ENCODE peak calls at places on chromosomes 12 and 14, in eight cellular contexts. One of them, this sample, is unnamed.

GRCh38 chr12:65327207-65328076 is 49.0 kb downstream of the MSRB3 start:
- DNase-seq in A549: no peak
- DNase-seq in AG09309: peak
- DNase-seq in fibroblast of pulmonary artery: peak
- DNase-seq in cardiac muscle cell: no peak
- DNase-seq in upper lobe of right lung: no peak
- DNase-seq in psoas muscle: no peak
- DNase-seq in transverse colon: no peak
- DNase-seq in this sample: no peak

GRCh38 chr12:131142891-131143637 is 189.4 kb downstream of the ADGRD1 start:
- DNase-seq in transverse colon: no peak
- DNase-seq in AG09309: no peak
- DNase-seq in cardiac muscle cell: no peak
- DNase-seq in A549: peak
- DNase-seq in psoas muscle: no peak
- DNase-seq in upper lobe of right lung: no peak
- DNase-seq in fibroblast of pulmonary artery: no peak
- DNase-seq in this sample: no peak

GRCh38 chr12:46214668-46215429 is 54.0 kb downstream of the SLC38A1 start:
- DNase-seq in A549: no peak
- DNase-seq in fibroblast of pulmonary artery: no peak
- DNase-seq in psoas muscle: no peak
- DNase-seq in transverse colon: peak
- DNase-seq in cardiac muscle cell: no peak
- DNase-seq in upper lobe of right lung: no peak
- DNase-seq in AG09309: no peak
- DNase-seq in this sample: peak

GRCh38 chr14:87994974-87995373 is 2.0 kb upstream of the GALC start:
- DNase-seq in fibroblast of pulmonary artery: no peak
- DNase-seq in A549: no peak
- DNase-seq in transverse colon: no peak
- DNase-seq in psoas muscle: no peak
- DNase-seq in upper lobe of right lung: no peak
- DNase-seq in cardiac muscle cell: no peak
- DNase-seq in AG09309: no peak
- DNase-seq in this sample: no peak

GRCh38 chr12:132173135-132174014 is 29.1 kb downstream of the NOC4L start:
- DNase-seq in fibroblast of pulmonary artery: no peak
- DNase-seq in cardiac muscle cell: no peak
- DNase-seq in psoas muscle: peak
- DNase-seq in transverse colon: no peak
- DNase-seq in upper lobe of right lung: peak
- DNase-seq in AG09309: no peak
- DNase-seq in A549: no peak
- DNase-seq in this sample: peak

GRCh38 chr14:35875296-35875695 is 49.2 kb downstream of the BRMS1L start:
- DNase-seq in A549: no peak
- DNase-seq in psoas muscle: no peak
- DNase-seq in AG09309: no peak
- DNase-seq in upper lobe of right lung: no peak
- DNase-seq in fibroblast of pulmonary artery: peak
- DNase-seq in cardiac muscle cell: no peak
- DNase-seq in transverse colon: no peak
- DNase-seq in this sample: no peak

GRCh38 chr14:57153286-57153685 is 115.4 kb downstream of the EXOC5 start:
- DNase-seq in AG09309: no peak
- DNase-seq in A549: no peak
- DNase-seq in fibroblast of pulmonary artery: no peak
- DNase-seq in transverse colon: no peak
- DNase-seq in psoas muscle: no peak
- DNase-seq in upper lobe of right lung: no peak
- DNase-seq in cardiac muscle cell: no peak
- DNase-seq in this sample: no peak

GRCh38 chr12:110421701-110422100 is 18.2 kb upstream of the ANAPC7 start:
- DNase-seq in A549: no peak
- DNase-seq in psoas muscle: no peak
- DNase-seq in upper lobe of right lung: no peak
- DNase-seq in transverse colon: no peak
- DNase-seq in fibroblast of pulmonary artery: no peak
- DNase-seq in AG09309: no peak
- DNase-seq in cardiac muscle cell: no peak
- DNase-seq in this sample: no peak

GRCh38 chr14:62674833-62675232 is 370.4 kb downstream of the KCNH5 start:
- DNase-seq in AG09309: no peak
- DNase-seq in psoas muscle: no peak
- DNase-seq in upper lobe of right lung: no peak
- DNase-seq in transverse colon: no peak
- DNase-seq in cardiac muscle cell: peak
- DNase-seq in fibroblast of pulmonary artery: peak
- DNase-seq in A549: no peak
- DNase-seq in this sample: no peak

GRCh38 chr14:85959063-85959462 is 429.1 kb downstream of the FLRT2 start:
- DNase-seq in upper lobe of right lung: no peak
- DNase-seq in fibroblast of pulmonary artery: no peak
- DNase-seq in AG09309: no peak
- DNase-seq in A549: no peak
- DNase-seq in transverse colon: no peak
- DNase-seq in psoas muscle: no peak
- DNase-seq in cardiac muscle cell: no peak
- DNase-seq in this sample: no peak

GRCh38 chr12:62919827-62920226 is 15.1 kb downstream of the PPM1H start:
- DNase-seq in cardiac muscle cell: no peak
- DNase-seq in A549: no peak
- DNase-seq in upper lobe of right lung: no peak
- DNase-seq in psoas muscle: peak
- DNase-seq in transverse colon: no peak
- DNase-seq in fibroblast of pulmonary artery: peak
- DNase-seq in AG09309: peak
- DNase-seq in this sample: no peak

GRCh38 chr12:103664626-103665025 is 77.6 kb downstream of the STAB2 start:
- DNase-seq in fibroblast of pulmonary artery: no peak
- DNase-seq in cardiac muscle cell: no peak
- DNase-seq in psoas muscle: no peak
- DNase-seq in A549: no peak
- DNase-seq in upper lobe of right lung: no peak
- DNase-seq in AG09309: no peak
- DNase-seq in transverse colon: no peak
- DNase-seq in this sample: no peak

GRCh38 chr14:82855912-82856381 is 1322.3 kb upstream of the SEL1L start:
- DNase-seq in fibroblast of pulmonary artery: peak
- DNase-seq in cardiac muscle cell: peak
- DNase-seq in AG09309: no peak
- DNase-seq in A549: no peak
- DNase-seq in transverse colon: no peak
- DNase-seq in psoas muscle: no peak
- DNase-seq in upper lobe of right lung: no peak
- DNase-seq in this sample: no peak

GRCh38 chr14:103688906-103689902 is 26.0 kb downstream of the XRCC3 start:
- DNase-seq in psoas muscle: no peak
- DNase-seq in cardiac muscle cell: no peak
- DNase-seq in AG09309: no peak
- DNase-seq in transverse colon: peak
- DNase-seq in fibroblast of pulmonary artery: peak
- DNase-seq in A549: no peak
- DNase-seq in upper lobe of right lung: peak
- DNase-seq in this sample: peak

GRCh38 chr12:15320881-15321280 is 1.4 kb upstream of the PTPRO start:
- DNase-seq in AG09309: no peak
- DNase-seq in transverse colon: no peak
- DNase-seq in fibroblast of pulmonary artery: no peak
- DNase-seq in cardiac muscle cell: no peak
- DNase-seq in psoas muscle: no peak
- DNase-seq in upper lobe of right lung: no peak
- DNase-seq in A549: no peak
- DNase-seq in this sample: no peak

GRCh38 chr12:15323530-15323929 is 1.2 kb downstream of the PTPRO start:
- DNase-seq in upper lobe of right lung: no peak
- DNase-seq in fibroblast of pulmonary artery: no peak
- DNase-seq in transverse colon: no peak
- DNase-seq in AG09309: no peak
- DNase-seq in A549: no peak
- DNase-seq in psoas muscle: no peak
- DNase-seq in cardiac muscle cell: peak
- DNase-seq in this sample: no peak

DNA sequence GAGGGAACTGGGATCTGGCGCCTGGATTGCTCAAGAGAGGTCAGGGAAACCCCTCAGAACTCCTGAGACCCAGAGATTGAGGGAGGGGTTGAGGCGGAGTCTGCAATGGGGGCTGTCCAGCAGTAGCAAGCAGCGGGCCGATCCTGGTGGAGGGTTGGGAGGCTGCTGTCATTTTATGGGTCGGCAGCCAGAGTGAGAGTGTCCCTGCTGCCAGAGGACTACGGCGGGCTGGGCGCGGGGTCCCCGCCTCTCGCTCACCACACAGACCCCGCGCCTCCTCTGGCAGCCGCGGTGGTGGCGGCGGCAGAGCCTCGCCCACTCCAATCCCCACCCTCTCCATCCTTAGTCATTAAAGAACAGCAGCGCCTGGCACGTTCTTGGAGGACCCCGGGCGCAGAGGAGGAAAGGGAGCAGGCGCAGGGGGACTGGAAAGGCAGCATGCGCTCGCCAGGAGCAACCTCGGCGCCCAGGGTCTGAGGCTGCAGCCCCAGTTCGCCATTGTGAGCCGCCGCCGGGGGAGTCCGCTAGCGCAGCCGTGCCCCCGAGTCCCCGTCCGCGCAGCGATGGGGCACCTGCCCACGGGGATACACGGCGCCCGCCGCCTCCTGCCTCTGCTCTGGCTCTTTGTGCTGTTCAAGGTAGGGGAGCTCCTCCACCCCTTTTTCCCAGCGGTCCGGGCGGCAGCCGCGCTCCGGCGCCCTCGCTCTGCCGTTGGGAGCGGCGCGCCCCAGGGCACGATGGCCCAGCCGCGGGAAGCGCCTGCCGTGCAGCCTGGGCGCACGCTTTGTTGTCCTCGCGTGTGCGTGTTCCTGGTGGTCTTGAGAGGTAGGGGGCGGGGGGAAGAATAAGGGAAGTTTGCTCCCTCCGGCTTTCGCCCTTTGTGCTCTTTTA is at the start of gene PTPRO:
- DNase-seq in fibroblast of pulmonary artery: no peak
- DNase-seq in transverse colon: no peak
- DNase-seq in A549: peak
- DNase-seq in upper lobe of right lung: peak
- DNase-seq in AG09309: no peak
- DNase-seq in psoas muscle: peak
- DNase-seq in cardiac muscle cell: peak
- DNase-seq in this sample: no peak
- H3K4me3 ChIP-seq in fibroblast of pulmonary artery: peak
- H3K4me3 ChIP-seq in transverse colon: peak
- H3K4me3 ChIP-seq in A549: peak
- H3K4me3 ChIP-seq in upper lobe of right lung: peak
- H3K4me3 ChIP-seq in AG09309: peak
- H3K4me3 ChIP-seq in psoas muscle: peak
- H3K4me3 ChIP-seq in cardiac muscle cell: peak
- H3K4me3 ChIP-seq in this sample: peak

GRCh38 chr14:78959674-78960264 is 789.6 kb downstream of the NRXN3 start:
- DNase-seq in A549: peak
- DNase-seq in upper lobe of right lung: peak
- DNase-seq in transverse colon: peak
- DNase-seq in AG09309: peak
- DNase-seq in psoas muscle: peak
- DNase-seq in cardiac muscle cell: peak
- DNase-seq in fibroblast of pulmonary artery: peak
- DNase-seq in this sample: no peak
- H3K4me3 ChIP-seq in A549: no peak
- H3K4me3 ChIP-seq in upper lobe of right lung: peak
- H3K4me3 ChIP-seq in transverse colon: no peak
- H3K4me3 ChIP-seq in AG09309: no peak
- H3K4me3 ChIP-seq in psoas muscle: peak
- H3K4me3 ChIP-seq in cardiac muscle cell: no peak
- H3K4me3 ChIP-seq in fibroblast of pulmonary artery: no peak
- H3K4me3 ChIP-seq in this sample: no peak

DNA sequence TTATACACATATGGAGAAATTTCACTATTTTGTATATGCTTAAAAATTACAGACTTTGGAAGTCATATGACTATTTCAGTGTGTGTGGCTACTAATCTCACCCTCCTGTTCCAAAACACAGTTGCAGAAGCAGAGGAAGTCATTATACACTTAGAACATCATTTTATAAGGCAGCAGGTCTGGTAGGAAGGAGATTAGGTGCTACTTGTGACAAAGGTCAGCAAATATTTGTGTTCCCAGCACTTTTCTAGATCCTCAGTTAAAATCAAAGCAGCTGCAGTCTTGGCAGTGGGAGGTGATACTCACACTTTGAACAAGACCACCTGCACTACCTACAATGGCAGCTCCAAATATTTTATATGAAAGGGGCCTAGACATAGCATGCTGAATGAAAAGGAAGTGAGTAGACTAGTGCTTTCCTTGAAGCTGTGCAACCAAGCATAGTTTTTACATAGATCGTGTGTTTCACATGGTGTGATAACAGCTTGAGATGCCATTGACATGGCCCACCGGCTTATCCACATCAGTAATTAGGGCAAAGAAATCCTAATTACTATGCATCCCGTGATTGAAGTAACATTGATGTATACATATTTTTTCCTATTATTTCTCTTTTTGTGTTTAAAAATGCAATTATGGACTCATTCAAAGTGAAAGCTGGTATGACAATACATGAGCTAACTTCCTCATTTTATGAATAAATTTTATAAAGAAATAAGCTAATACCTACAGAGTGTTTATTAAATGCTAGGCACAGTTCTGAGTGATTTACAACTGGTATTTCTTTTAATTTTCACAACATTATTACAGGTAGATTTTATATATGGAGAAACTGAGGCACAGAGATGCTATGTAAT is 5.3 kb downstream of the GYS2 start:
- DNase-seq in A549: no peak
- DNase-seq in psoas muscle: no peak
- DNase-seq in transverse colon: no peak
- DNase-seq in AG09309: no peak
- DNase-seq in fibroblast of pulmonary artery: no peak
- DNase-seq in cardiac muscle cell: no peak
- DNase-seq in upper lobe of right lung: no peak
- DNase-seq in this sample: no peak
- H3K4me3 ChIP-seq in A549: no peak
- H3K4me3 ChIP-seq in psoas muscle: no peak
- H3K4me3 ChIP-seq in transverse colon: no peak
- H3K4me3 ChIP-seq in AG09309: no peak
- H3K4me3 ChIP-seq in fibroblast of pulmonary artery: no peak
- H3K4me3 ChIP-seq in cardiac muscle cell: no peak
- H3K4me3 ChIP-seq in upper lobe of right lung: no peak
- H3K4me3 ChIP-seq in this sample: no peak

DNA sequence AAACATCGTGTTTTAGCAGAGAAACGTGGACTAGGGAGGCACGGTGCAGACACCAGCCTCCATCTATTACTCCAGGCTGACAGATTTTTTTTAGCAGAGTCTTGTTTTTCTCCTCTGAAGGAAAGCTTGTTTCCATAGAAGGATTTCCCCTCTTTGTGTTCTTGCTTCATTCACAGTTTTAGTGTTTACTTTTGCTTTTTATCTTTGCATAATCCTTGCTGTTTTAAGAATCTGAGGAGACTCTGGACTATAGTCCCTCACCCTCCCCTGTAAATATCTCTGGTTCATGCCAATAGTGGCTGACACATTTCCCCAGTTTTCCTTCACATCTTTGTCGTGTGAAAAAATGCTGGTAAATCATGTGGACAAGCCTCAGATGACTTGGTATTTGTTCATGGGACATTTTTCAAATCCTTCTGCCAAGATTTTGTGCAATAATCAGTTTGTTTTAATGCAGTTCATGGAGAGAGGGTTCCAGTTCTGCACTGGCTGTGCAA is 39.9 kb upstream of the TMCC3 start:
- DNase-seq in cardiac muscle cell: no peak
- DNase-seq in fibroblast of pulmonary artery: peak
- DNase-seq in upper lobe of right lung: no peak
- DNase-seq in AG09309: no peak
- DNase-seq in psoas muscle: no peak
- DNase-seq in A549: no peak
- DNase-seq in transverse colon: no peak
- DNase-seq in this sample: no peak
- H3K4me3 ChIP-seq in cardiac muscle cell: no peak
- H3K4me3 ChIP-seq in fibroblast of pulmonary artery: peak
- H3K4me3 ChIP-seq in upper lobe of right lung: peak
- H3K4me3 ChIP-seq in AG09309: no peak
- H3K4me3 ChIP-seq in psoas muscle: peak
- H3K4me3 ChIP-seq in A549: no peak
- H3K4me3 ChIP-seq in transverse colon: no peak
- H3K4me3 ChIP-seq in this sample: no peak

This sample was measured in spleen.